ENCODE peak calls at places on chromosomes 4 and X, in four cellular contexts. R is hepatocyte, O is heart right ventricle, P is PC-3. H is an unnamed sample. For H3K4me1, the result is how much of the 10 kb centered on the place peaks cover.

GRCh38 chrX:15838017-15838416 is 16.6 kb downstream of the AP1S2 start:
- DNase-seq in R (no peak), O (no peak), P (peak), H (peak)

GRCh38 chrX:2892816-2893215 is 36.3 kb downstream of the ARSD start:
- DNase-seq in R (no peak), O (no peak), P (no peak), H (peak)

GRCh38 chr4:41569957-41570356 is 32.0 kb downstream of the LIMCH1 start:
- DNase-seq in R (no peak), O (peak), P (no peak), H (no peak)

GRCh38 chr4:99946346-99947189 is at the start of gene DNAJB14:
- DNase-seq in R (peak), O (peak), P (peak), H (peak)

GRCh38 chrX:118271770-118272169 is 74.1 kb upstream of the WDR44 start:
- DNase-seq in R (no peak), O (no peak), P (no peak), H (no peak)

GRCh38 chr4:40939826-40940225 is 190.1 kb downstream of the NSUN7 start:
- DNase-seq in R (no peak), O (no peak), P (no peak), H (no peak)

GRCh38 chr4:177778623-177779022 is 336.4 kb upstream of the AGA start:
- DNase-seq in R (no peak), O (no peak), P (no peak), H (no peak)

GRCh38 chrX:148459343-148459742 is 41.1 kb upstream of the AFF2 start:
- DNase-seq in R (no peak), O (no peak), P (no peak), H (no peak)

GRCh38 chrX:19443886-19444530 is 71.3 kb downstream of the MAP3K15 start:
- DNase-seq in R (no peak), O (no peak), P (no peak), H (no peak)

GRCh38 chr4:136927172-136927571 is 605.1 kb downstream of the PCDH18 start:
- DNase-seq in R (no peak), O (no peak), P (peak), H (no peak)

DNA sequence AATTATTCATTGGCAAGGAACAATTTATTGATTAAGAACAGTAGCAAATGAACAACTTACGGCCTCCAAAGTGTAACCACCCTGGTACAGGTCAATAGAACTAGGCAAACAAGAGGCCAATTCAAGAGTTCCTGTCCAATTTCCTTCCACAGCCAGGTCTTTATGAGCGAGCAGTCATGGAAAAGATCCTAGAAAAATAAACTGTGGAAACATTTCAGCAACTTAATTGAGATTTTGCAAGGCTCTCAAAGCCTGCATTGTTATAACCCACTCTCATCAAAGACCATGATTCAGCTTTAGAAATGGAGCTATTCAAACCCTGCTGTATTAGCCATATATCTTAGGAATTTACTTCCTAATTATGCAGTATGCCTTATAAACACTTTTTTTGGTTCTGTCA is 43.6 kb downstream of the UNC5C start:
- DNase-seq in R (no peak), O (no peak), P (no peak), H (no peak)
- H3K4me3 ChIP-seq in R (no peak), O (no peak), P (no peak), H (no peak)

GRCh38 chr4:79421483-79421882 is 13.5 kb upstream of the GK2 start:
- DNase-seq in R (no peak), O (no peak), P (no peak), H (no peak)
- H3K4me1 ChIP-seq in R (under half), O (under half), P (under half), H (under half)

DNA sequence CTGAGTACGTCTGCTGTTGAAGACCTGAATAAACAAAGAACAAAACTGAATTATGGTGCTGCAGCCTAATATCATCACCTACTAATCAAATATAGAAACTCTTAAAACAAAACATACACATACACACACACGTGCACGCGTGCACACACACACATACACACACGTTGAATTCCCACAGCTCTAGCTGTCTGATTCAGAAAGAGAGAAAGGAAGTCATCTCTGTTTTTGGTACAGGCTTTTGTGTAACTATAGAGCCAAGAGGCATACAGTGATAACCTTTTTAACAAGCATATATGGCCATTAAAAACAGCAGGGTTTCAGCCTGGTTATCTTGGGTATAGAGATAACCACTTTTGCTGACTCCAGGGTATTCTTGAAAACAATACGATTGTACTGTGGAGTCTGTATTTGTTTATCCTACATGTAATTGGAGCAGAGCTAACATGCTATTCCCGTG is 823.2 kb downstream of the CCSER1 start:
- DNase-seq in R (peak), O (no peak), P (peak), H (no peak)
- H3K4me3 ChIP-seq in R (peak), O (no peak), P (peak), H (peak)

DNA sequence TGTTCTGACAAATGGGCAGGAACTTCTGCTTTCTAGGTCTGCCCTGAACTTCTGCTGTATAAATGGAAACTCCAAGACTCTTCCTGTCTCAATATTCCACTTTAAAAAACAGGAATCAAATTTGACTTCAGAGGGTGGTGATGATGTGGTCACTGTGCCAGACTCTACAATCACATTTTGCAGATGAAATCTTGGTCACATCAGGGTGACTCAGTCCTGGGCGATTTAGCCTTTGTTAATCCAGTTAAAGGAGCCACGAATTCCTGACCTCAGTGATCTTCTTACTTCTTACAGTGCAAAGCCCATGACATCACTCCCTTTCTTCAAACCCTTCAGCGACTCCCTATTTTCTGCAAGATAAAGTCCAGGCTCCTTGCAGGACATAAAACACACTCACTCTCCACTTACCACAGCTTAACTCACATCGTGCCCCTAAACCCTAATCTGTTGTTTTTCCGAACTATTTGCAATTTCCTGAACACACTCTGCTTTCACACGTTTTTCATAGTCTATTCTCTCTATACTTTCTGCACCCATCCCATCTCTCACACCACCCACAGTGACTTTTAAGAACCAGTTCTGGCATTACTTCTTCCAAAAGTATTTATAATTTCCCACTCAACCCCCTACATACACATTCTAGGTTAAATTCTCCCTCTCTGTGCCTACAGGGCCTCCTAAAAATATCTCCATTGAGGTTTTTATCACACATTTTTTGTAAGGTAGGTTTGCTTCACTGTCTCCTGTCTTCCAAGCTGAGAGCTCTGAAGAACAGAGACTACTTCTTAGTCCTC is 11.1 kb downstream of the GASK1B start:
- DNase-seq in R (peak), O (peak), P (peak), H (no peak)
- H3K4me1 ChIP-seq in R (half or more), O (half or more), P (under half), H (under half)

GRCh38 chr4:3511187-3511586 is 21.0 kb downstream of the LRPAP1 start:
- DNase-seq in R (no peak), O (no peak), P (no peak), H (no peak)
- H3K4me3 ChIP-seq in R (no peak), O (no peak), P (no peak), H (no peak)

GRCh38 chrX:130106071-130106470 is 4.2 kb downstream of the ELF4 start:
- DNase-seq in R (no peak), O (no peak), P (no peak), H (no peak)
- H3K4me1 ChIP-seq in R (under half), O (under half), P (under half), H (under half)

DNA sequence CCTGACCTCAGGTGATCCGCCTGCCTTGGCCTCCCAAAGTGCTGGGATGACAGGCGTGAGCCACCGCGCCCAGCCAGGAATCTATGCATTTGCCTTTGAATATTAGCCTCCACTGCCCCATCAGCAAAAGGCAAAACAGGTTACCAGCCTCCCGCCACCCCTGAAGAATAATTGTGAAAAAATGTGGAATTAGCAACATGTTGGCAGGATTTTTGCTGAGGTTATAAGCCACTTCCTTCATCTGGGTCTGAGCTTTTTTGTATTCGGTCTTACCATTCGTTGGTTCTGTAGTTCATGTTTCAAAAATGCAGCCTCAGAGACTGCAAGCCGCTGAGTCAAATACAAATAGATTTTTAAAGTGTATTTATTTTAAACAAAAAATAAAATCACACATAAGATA is 44.2 kb upstream of the SHOX start:
- DNase-seq in R (no peak), O (no peak), P (no peak), H (no peak)
- H3K4me3 ChIP-seq in R (no peak), O (no peak), P (no peak), H (no peak)

GRCh38 chr4:23899565-23899964 is 9.7 kb upstream of the PPARGC1A start:
- DNase-seq in R (no peak), O (no peak), P (no peak), H (no peak)
- H3K4me1 ChIP-seq in R (under half), O (under half), P (under half), H (under half)

DNA sequence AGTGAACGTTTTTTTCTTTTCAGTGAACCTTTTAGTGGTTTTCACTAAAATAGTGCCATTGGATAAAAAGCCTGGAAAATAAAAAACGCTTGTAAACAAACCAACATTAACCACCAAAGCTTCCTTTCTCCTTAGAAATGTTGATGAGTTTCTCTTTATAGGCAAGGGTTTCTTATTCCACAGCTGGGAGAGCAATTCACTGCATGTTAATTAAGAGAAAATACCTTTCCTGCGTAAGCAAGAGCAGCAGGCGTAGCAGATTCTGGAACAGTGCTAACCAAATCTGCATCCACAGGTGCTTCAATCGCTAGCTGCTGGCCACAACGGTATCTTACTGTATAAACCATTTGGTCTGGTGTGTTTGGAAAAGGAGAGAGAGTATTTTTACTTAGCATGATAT is 13.3 kb upstream of the AASDH start:
- DNase-seq in R (no peak), O (no peak), P (no peak), H (no peak)
- H3K4me3 ChIP-seq in R (no peak), O (no peak), P (no peak), H (no peak)

GRCh38 chr4:30837131-30837539 is 117.0 kb downstream of the PCDH7 start:
- DNase-seq in R (peak), O (no peak), P (no peak), H (no peak)
- H3K4me1 ChIP-seq in R (under half), O (under half), P (under half), H (under half)